ENCODE peak calls at places on chromosomes 7 and 10, in ten cellular contexts. J, G, Y, A, D, H, M, W, U and O are unnamed samples. For H3K9me3, the result is how much of the 10 kb centered on the place peaks cover.

GRCh38 chr10:113047151-113047550 is 97.1 kb downstream of the TCF7L2 start:
- DNase-seq in J (no peak), G (no peak), Y (no peak), A (no peak), D (peak), H (no peak), M (no peak), W (no peak), U (no peak), O (no peak)

GRCh38 chr7:96273716-96274115 is 48.2 kb downstream of the SLC25A13 start:
- DNase-seq in J (no peak), G (no peak), Y (no peak), A (no peak), D (no peak), H (no peak), M (no peak), W (no peak), U (no peak), O (no peak)

GRCh38 chr10:93150289-93150688 is 76.6 kb downstream of the CYP26A1 start:
- DNase-seq in J (no peak), G (no peak), Y (no peak), A (no peak), D (no peak), H (no peak), M (no peak), W (no peak), U (no peak), O (no peak)

GRCh38 chr10:86964061-86964846 is 4.0 kb upstream of the ADIRF start:
- DNase-seq in J (peak), G (no peak), Y (peak), A (no peak), D (peak), H (no peak), M (no peak), W (no peak), U (peak), O (no peak)

GRCh38 chr10:6232846-6233724 is 30.4 kb downstream of the PFKFB3 start:
- DNase-seq in J (no peak), G (no peak), Y (no peak), A (no peak), D (peak), H (no peak), M (no peak), W (no peak), U (no peak), O (no peak)

GRCh38 chr7:138907438-138907837 is 73.8 kb downstream of the KIAA1549 start:
- DNase-seq in J (no peak), G (no peak), Y (no peak), A (no peak), D (no peak), H (no peak), M (no peak), W (no peak), U (no peak), O (no peak)

GRCh38 chr10:117094856-117095255 is 43.2 kb downstream of the VAX1 start:
- DNase-seq in J (no peak), G (no peak), Y (no peak), A (no peak), D (no peak), H (no peak), M (no peak), W (no peak), U (no peak), O (no peak)

GRCh38 chr7:78226059-78226658 is 427.6 kb downstream of the PHTF2 start:
- DNase-seq in J (peak), G (peak), Y (peak), A (no peak), D (no peak), H (peak), M (peak), W (no peak), U (no peak), O (peak)

GRCh38 chr10:43128331-43128730 is 9.9 kb upstream of the CSGALNACT2 start:
- DNase-seq in J (no peak), G (no peak), Y (no peak), A (no peak), D (no peak), H (no peak), M (no peak), W (no peak), U (no peak), O (no peak)

GRCh38 chr10:124533266-124533665 is 71.6 kb downstream of the LHPP start:
- DNase-seq in J (no peak), G (no peak), Y (no peak), A (no peak), D (no peak), H (no peak), M (no peak), W (no peak), U (no peak), O (no peak)

GRCh38 chr10:13193637-13194036 is 32.3 kb downstream of the MCM10 start:
- DNase-seq in J (no peak), G (no peak), Y (no peak), A (no peak), D (no peak), H (no peak), M (no peak), W (no peak), U (no peak), O (no peak)

GRCh38 chr10:98030093-98030821 is at the start of gene CRTAC1:
- DNase-seq in J (peak), G (no peak), Y (peak), A (peak), D (peak), H (peak), M (peak), W (no peak), U (no peak), O (peak)

GRCh38 chr10:18364987-18365775 is 225.0 kb downstream of the CACNB2 start:
- DNase-seq in J (no peak), G (no peak), Y (no peak), A (no peak), D (no peak), H (no peak), M (no peak), W (peak), U (no peak), O (no peak)

GRCh38 chr10:99292159-99292558 is 37.0 kb upstream of the CNNM1 start:
- DNase-seq in J (no peak), G (no peak), Y (no peak), A (no peak), D (no peak), H (peak), M (no peak), W (no peak), U (no peak), O (no peak)

GRCh38 chr7:76260171-76260703 is 42.2 kb upstream of the HSPB1 start:
- DNase-seq in J (no peak), G (peak), Y (peak), A (no peak), D (no peak), H (peak), M (peak), W (no peak), U (no peak), O (no peak)
- TF ChIP-seq EP300 in J (no peak), G (no peak), Y (no peak), A (no peak), D (no peak), H (no peak), M (no peak), W (no peak), U (no peak), O (no peak)

DNA sequence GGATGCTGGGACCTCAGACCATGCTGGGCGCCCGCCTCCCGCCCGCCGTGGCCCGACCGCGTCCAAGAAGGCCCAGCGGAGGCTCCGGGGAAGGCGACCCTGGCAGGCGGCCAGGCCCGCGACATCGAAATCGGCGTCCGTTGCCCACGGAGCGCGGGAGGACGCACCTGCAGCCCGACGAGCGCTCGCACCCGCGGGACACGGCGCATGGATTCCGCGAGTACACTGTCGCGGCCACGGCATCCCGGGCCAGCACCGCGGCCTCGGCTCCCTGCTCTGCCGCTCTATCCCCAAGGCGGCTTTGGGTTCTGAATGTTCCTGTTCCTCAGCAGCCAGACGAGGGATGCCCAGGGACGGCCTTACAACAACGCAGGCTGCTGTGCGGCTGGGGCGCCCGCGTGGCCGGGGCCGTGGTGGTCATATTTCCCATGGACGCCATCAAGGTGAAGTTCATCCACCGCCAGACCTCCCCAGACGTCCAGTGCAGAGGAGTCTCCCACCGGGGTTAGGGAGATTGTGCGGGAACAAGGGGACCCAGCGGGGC is 67.5 kb upstream of the ZNF722 start:
- DNase-seq in J (no peak), G (no peak), Y (peak), A (no peak), D (no peak), H (no peak), M (no peak), W (no peak), U (no peak), O (no peak)
- H3K9me3 ChIP-seq in J (under half), G (under half), Y (under half), A (under half), D (under half), H (under half), M (half or more), W (under half), U (under half), O (under half)

GRCh38 chr10:16260388-16260787 is 176.4 kb upstream of the PTER start:
- DNase-seq in J (no peak), G (no peak), Y (no peak), A (no peak), D (no peak), H (no peak), M (no peak), W (no peak), U (no peak), O (no peak)
- TF ChIP-seq EP300 in J (no peak), G (no peak), Y (no peak), A (no peak), D (no peak), H (no peak), M (no peak), W (no peak), U (no peak), O (no peak)

GRCh38 chr10:129598413-129598812 is 131.4 kb downstream of the MGMT start:
- DNase-seq in J (no peak), G (no peak), Y (no peak), A (no peak), D (no peak), H (no peak), M (no peak), W (no peak), U (no peak), O (no peak)

GRCh38 chr10:129599160-129599559 is 132.1 kb downstream of the MGMT start:
- DNase-seq in J (no peak), G (no peak), Y (no peak), A (no peak), D (no peak), H (no peak), M (no peak), W (no peak), U (no peak), O (no peak)

GRCh38 chr10:129594811-129595210 is 127.8 kb downstream of the MGMT start:
- DNase-seq in J (no peak), G (no peak), Y (no peak), A (no peak), D (peak), H (no peak), M (no peak), W (no peak), U (no peak), O (no peak)

GRCh38 chr10:129589546-129589945 is 122.5 kb downstream of the MGMT start:
- DNase-seq in J (no peak), G (no peak), Y (no peak), A (no peak), D (no peak), H (no peak), M (no peak), W (no peak), U (no peak), O (no peak)

DNA sequence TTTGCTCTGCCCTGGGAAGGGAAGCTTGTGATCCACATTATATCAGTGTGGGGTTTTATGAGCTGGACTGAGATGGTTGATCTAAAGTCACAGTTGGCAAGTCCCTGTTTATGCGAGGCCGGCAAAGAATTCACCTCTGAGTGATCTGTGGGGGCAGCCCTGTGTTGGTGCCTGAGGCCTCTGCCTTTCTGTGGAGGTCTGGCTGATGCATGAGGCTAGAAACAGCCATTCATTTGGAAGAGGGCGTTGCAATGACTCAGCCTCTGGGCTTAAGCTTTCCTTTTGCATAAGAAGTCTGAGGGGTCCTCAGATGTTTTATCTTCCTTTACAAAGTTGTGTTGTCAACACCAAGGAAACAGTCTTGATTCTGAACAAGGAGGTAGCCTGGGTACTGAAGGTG is 126.9 kb downstream of the MGMT start:
- DNase-seq in J (no peak), G (no peak), Y (no peak), A (no peak), D (no peak), H (no peak), M (no peak), W (no peak), U (no peak), O (no peak)
- H3K9me3 ChIP-seq in J (under half), G (under half), Y (under half), A (under half), D (under half), H (under half), M (under half), W (under half), U (under half), O (under half)

GRCh38 chr7:65230231-65230630 is 143.4 kb upstream of the ZNF92 start:
- DNase-seq in J (no peak), G (no peak), Y (no peak), A (no peak), D (no peak), H (no peak), M (no peak), W (no peak), U (no peak), O (no peak)
- TF ChIP-seq EP300 in J (no peak), G (no peak), Y (no peak), A (no peak), D (no peak), H (no peak), M (no peak), W (no peak), U (no peak), O (no peak)